ENCODE peak calls at places on chromosomes 6 and 20, in nine cellular contexts. One of them, this sample, is unnamed.

GRCh38 chr6:149278996-149279395 is 38.5 kb upstream of the TAB2 start:
- DNase-seq in neuronal stem cell: no peak
- DNase-seq in spleen: no peak
- DNase-seq in mesendoderm: no peak
- DNase-seq in iPS DF 6.9: no peak
- DNase-seq in heart left ventricle: no peak
- DNase-seq in aorta: no peak
- DNase-seq in lower lobe of right lung: no peak
- DNase-seq in SJSA1: no peak
- DNase-seq in this sample: no peak

GRCh38 chr6:84282566-84282965 is 55.1 kb upstream of the CEP162 start:
- DNase-seq in neuronal stem cell: no peak
- DNase-seq in spleen: no peak
- DNase-seq in mesendoderm: peak; percentile 6
- DNase-seq in iPS DF 6.9: no peak
- DNase-seq in heart left ventricle: peak; percentile 24
- DNase-seq in aorta: peak; percentile 84
- DNase-seq in lower lobe of right lung: peak; percentile 50
- DNase-seq in SJSA1: peak; percentile 79
- DNase-seq in this sample: no peak

GRCh38 chr6:3749390-3749978 is 2.0 kb downstream of the PXDC1 start:
- DNase-seq in neuronal stem cell: no peak
- DNase-seq in spleen: no peak
- DNase-seq in mesendoderm: no peak
- DNase-seq in iPS DF 6.9: no peak
- DNase-seq in heart left ventricle: no peak
- DNase-seq in aorta: no peak
- DNase-seq in lower lobe of right lung: peak; percentile 78
- DNase-seq in SJSA1: no peak
- DNase-seq in this sample: peak; percentile 13

GRCh38 chr6:10400330-10400729 is 14.5 kb downstream of the TFAP2A start:
- DNase-seq in neuronal stem cell: no peak
- DNase-seq in spleen: no peak
- DNase-seq in mesendoderm: peak; percentile 89
- DNase-seq in iPS DF 6.9: no peak
- DNase-seq in heart left ventricle: no peak
- DNase-seq in aorta: no peak
- DNase-seq in lower lobe of right lung: no peak
- DNase-seq in SJSA1: no peak
- DNase-seq in this sample: no peak

GRCh38 chr6:14924126-14925024 is 321.5 kb upstream of the JARID2 start:
- DNase-seq in neuronal stem cell: peak; percentile 23
- DNase-seq in spleen: no peak
- DNase-seq in mesendoderm: peak; percentile 75
- DNase-seq in iPS DF 6.9: peak; percentile 20
- DNase-seq in heart left ventricle: no peak
- DNase-seq in aorta: no peak
- DNase-seq in lower lobe of right lung: no peak
- DNase-seq in SJSA1: no peak
- DNase-seq in this sample: no peak

GRCh38 chr6:43436577-43437282 is 9.4 kb downstream of the ABCC10 start:
- DNase-seq in neuronal stem cell: no peak
- DNase-seq in spleen: no peak
- DNase-seq in mesendoderm: peak; percentile 17
- DNase-seq in iPS DF 6.9: no peak
- DNase-seq in heart left ventricle: no peak
- DNase-seq in aorta: peak; percentile 66
- DNase-seq in lower lobe of right lung: no peak
- DNase-seq in SJSA1: peak; percentile 75
- DNase-seq in this sample: peak; percentile 78

GRCh38 chr6:161048636-161049035 is 57.1 kb downstream of the MAP3K4 start:
- DNase-seq in neuronal stem cell: no peak
- DNase-seq in spleen: no peak
- DNase-seq in mesendoderm: no peak
- DNase-seq in iPS DF 6.9: no peak
- DNase-seq in heart left ventricle: no peak
- DNase-seq in aorta: no peak
- DNase-seq in lower lobe of right lung: no peak
- DNase-seq in SJSA1: no peak
- DNase-seq in this sample: peak; percentile 95

GRCh38 chr20:58707770-58708169 is 15.2 kb downstream of the NPEPL1 start:
- DNase-seq in neuronal stem cell: no peak
- DNase-seq in spleen: peak; percentile 36
- DNase-seq in mesendoderm: no peak
- DNase-seq in iPS DF 6.9: no peak
- DNase-seq in heart left ventricle: no peak
- DNase-seq in aorta: peak; percentile 45
- DNase-seq in lower lobe of right lung: no peak
- DNase-seq in SJSA1: peak; percentile 22
- DNase-seq in this sample: no peak

GRCh38 chr6:158445426-158446085 is 114.3 kb upstream of the TMEM181 start:
- DNase-seq in neuronal stem cell: no peak
- DNase-seq in spleen: no peak
- DNase-seq in mesendoderm: no peak
- DNase-seq in iPS DF 6.9: no peak
- DNase-seq in heart left ventricle: no peak
- DNase-seq in aorta: no peak
- DNase-seq in lower lobe of right lung: no peak
- DNase-seq in SJSA1: no peak
- DNase-seq in this sample: no peak

GRCh38 chr6:108578595-108579038 is 17.9 kb downstream of the FOXO3 start:
- DNase-seq in neuronal stem cell: no peak
- DNase-seq in spleen: no peak
- DNase-seq in mesendoderm: no peak
- DNase-seq in iPS DF 6.9: no peak
- DNase-seq in heart left ventricle: no peak
- DNase-seq in aorta: no peak
- DNase-seq in lower lobe of right lung: no peak
- DNase-seq in SJSA1: peak; percentile 57
- DNase-seq in this sample: peak; percentile 59

GRCh38 chr6:39422273-39422672 is 99.8 kb upstream of the KCNK16 start:
- DNase-seq in neuronal stem cell: no peak
- DNase-seq in spleen: no peak
- DNase-seq in mesendoderm: no peak
- DNase-seq in iPS DF 6.9: no peak
- DNase-seq in heart left ventricle: no peak
- DNase-seq in aorta: peak; percentile 76
- DNase-seq in lower lobe of right lung: no peak
- DNase-seq in SJSA1: no peak
- DNase-seq in this sample: no peak

GRCh38 chr20:4160761-4161305 is 145.5 kb upstream of the RNF24 start:
- DNase-seq in neuronal stem cell: no peak
- DNase-seq in spleen: peak; percentile 82
- DNase-seq in mesendoderm: no peak
- DNase-seq in iPS DF 6.9: no peak
- DNase-seq in heart left ventricle: peak; percentile 61
- DNase-seq in aorta: peak; percentile 74
- DNase-seq in lower lobe of right lung: peak; percentile 57
- DNase-seq in SJSA1: no peak
- DNase-seq in this sample: peak; percentile 40

GRCh38 chr6:156109713-156110112 is 654.1 kb upstream of the NOX3 start:
- DNase-seq in neuronal stem cell: no peak
- DNase-seq in spleen: no peak
- DNase-seq in mesendoderm: no peak
- DNase-seq in iPS DF 6.9: no peak
- DNase-seq in heart left ventricle: no peak
- DNase-seq in aorta: no peak
- DNase-seq in lower lobe of right lung: no peak
- DNase-seq in SJSA1: no peak
- DNase-seq in this sample: peak; percentile 6

GRCh38 chr20:19652591-19653026 is 105.4 kb upstream of the RIN2 start:
- DNase-seq in neuronal stem cell: no peak
- DNase-seq in spleen: no peak
- DNase-seq in mesendoderm: no peak
- DNase-seq in iPS DF 6.9: no peak
- DNase-seq in heart left ventricle: no peak
- DNase-seq in aorta: no peak
- DNase-seq in lower lobe of right lung: no peak
- DNase-seq in SJSA1: no peak
- DNase-seq in this sample: no peak

DNA sequence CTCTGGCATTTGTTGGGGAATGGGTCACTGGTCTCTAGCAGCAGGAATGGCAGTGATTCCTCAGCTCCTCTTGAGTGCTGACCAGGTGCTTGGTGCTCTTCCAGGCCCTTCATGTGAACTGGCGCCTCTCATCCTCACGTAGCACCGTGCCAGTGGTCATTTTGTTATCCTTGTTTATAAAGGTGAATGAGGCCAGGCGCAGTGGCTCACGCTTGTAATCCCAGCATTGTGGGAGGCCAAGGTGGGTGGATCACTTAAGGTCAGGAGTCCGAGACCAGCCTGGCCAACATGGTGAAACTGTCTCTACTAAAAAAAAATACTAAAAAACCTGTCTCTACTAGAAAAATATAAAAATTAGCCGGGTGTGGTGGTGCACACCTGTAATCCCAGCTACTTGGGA is 301.3 kb downstream of the QKI start:
- DNase-seq in neuronal stem cell: no peak
- DNase-seq in spleen: no peak
- DNase-seq in mesendoderm: no peak
- DNase-seq in iPS DF 6.9: no peak
- DNase-seq in heart left ventricle: no peak
- DNase-seq in aorta: no peak
- DNase-seq in lower lobe of right lung: no peak
- DNase-seq in SJSA1: no peak
- DNase-seq in this sample: no peak
- H3K4me1 ChIP-seq in neuronal stem cell: peaks cover 2% of the 10 kb centered on the region
- H3K4me1 ChIP-seq in spleen: peaks cover 27% of the 10 kb centered on the region
- H3K4me1 ChIP-seq in mesendoderm: no peaks in the 10 kb centered on the region
- H3K4me1 ChIP-seq in iPS DF 6.9: no peaks in the 10 kb centered on the region
- H3K4me1 ChIP-seq in heart left ventricle: peaks cover 11% of the 10 kb centered on the region
- H3K4me1 ChIP-seq in aorta: no peaks in the 10 kb centered on the region
- H3K4me1 ChIP-seq in lower lobe of right lung: peaks cover 22% of the 10 kb centered on the region
- H3K4me1 ChIP-seq in SJSA1: no peaks in the 10 kb centered on the region
- H3K4me1 ChIP-seq in this sample: peaks cover 19% of the 10 kb centered on the region

DNA sequence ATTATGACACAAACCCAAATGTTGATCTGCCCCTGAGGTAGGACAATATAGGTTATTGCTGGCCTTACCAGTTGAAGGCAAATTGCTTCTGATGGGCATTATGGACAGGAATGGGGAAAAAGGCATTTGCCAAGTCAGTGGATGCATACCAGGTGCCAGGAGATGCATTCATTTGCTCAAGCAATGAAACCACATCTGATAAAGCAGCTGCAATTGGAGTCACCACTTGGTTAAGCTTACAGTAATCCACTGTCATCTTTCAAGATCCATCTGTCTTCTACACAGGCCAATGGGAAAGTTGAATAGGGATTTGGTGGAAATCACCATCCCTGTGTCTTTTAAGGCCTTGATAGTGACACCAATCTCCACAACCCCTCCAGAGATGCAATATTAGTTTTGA is 648.6 kb downstream of the COL12A1 start:
- DNase-seq in neuronal stem cell: no peak
- DNase-seq in spleen: no peak
- DNase-seq in mesendoderm: no peak
- DNase-seq in iPS DF 6.9: no peak
- DNase-seq in heart left ventricle: no peak
- DNase-seq in aorta: no peak
- DNase-seq in lower lobe of right lung: no peak
- DNase-seq in SJSA1: no peak
- DNase-seq in this sample: no peak
- H3K4me3 ChIP-seq in neuronal stem cell: no peak overlapping the region
- H3K4me3 ChIP-seq in spleen: no peak overlapping the region
- H3K4me3 ChIP-seq in mesendoderm: no peak overlapping the region
- H3K4me3 ChIP-seq in iPS DF 6.9: no peak overlapping the region
- H3K4me3 ChIP-seq in heart left ventricle: no peak overlapping the region
- H3K4me3 ChIP-seq in aorta: no peak overlapping the region
- H3K4me3 ChIP-seq in lower lobe of right lung: no peak overlapping the region
- H3K4me3 ChIP-seq in SJSA1: no peak overlapping the region
- H3K4me3 ChIP-seq in this sample: no peak overlapping the region

DNA sequence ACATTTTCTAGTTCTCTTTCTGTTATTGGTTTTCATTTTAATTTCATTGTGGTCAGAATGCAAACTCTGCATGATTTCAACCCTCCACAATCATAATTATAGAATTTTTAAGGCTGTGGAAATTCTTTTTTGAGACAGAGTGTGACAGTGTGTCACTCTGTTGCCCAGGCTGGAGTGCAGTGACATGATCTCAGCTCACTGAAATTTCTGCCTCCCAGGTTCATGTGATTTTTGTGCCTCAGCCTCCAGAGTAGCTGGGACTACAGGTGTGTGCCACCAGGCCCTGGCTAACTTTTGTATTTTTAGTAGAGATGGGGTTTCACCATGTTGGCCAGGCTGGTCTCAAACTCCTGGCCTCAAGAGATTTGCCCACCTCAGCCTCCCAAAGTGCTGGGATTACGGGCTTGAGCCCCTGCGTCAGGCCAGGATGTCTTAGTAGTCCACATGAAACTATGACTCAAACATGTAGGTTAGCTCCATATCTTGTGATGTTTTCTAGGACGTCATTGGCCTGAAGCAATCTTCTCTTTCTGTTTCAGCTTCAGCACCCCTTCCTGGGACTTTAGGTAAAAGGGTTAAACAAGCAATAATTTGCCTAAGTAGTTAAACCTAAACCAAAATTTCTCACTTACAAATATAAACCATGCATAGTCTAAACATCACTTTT is 47.4 kb upstream of the SAMD3 start:
- DNase-seq in neuronal stem cell: no peak
- DNase-seq in spleen: no peak
- DNase-seq in mesendoderm: no peak
- DNase-seq in iPS DF 6.9: no peak
- DNase-seq in heart left ventricle: no peak
- DNase-seq in aorta: no peak
- DNase-seq in lower lobe of right lung: no peak
- DNase-seq in SJSA1: no peak
- DNase-seq in this sample: no peak
- H3K36me3 ChIP-seq in neuronal stem cell: no peaks in the 10 kb centered on the region
- H3K36me3 ChIP-seq in spleen: no peaks in the 10 kb centered on the region
- H3K36me3 ChIP-seq in mesendoderm: no peaks in the 10 kb centered on the region
- H3K36me3 ChIP-seq in iPS DF 6.9: no peaks in the 10 kb centered on the region
- H3K36me3 ChIP-seq in heart left ventricle: no peaks in the 10 kb centered on the region
- H3K36me3 ChIP-seq in aorta: no peaks in the 10 kb centered on the region
- H3K36me3 ChIP-seq in lower lobe of right lung: no peaks in the 10 kb centered on the region
- H3K36me3 ChIP-seq in SJSA1: no peaks in the 10 kb centered on the region
- H3K36me3 ChIP-seq in this sample: no peaks in the 10 kb centered on the region

GRCh38 chr20:60403105-60403741 is 445.0 kb downstream of the CDH26 start:
- DNase-seq in neuronal stem cell: no peak
- DNase-seq in spleen: no peak
- DNase-seq in mesendoderm: no peak
- DNase-seq in iPS DF 6.9: no peak
- DNase-seq in heart left ventricle: no peak
- DNase-seq in aorta: no peak
- DNase-seq in lower lobe of right lung: no peak
- DNase-seq in SJSA1: no peak
- DNase-seq in this sample: no peak

GRCh38 chr20:60408435-60408834 is 450.2 kb downstream of the CDH26 start:
- DNase-seq in neuronal stem cell: no peak
- DNase-seq in spleen: no peak
- DNase-seq in mesendoderm: no peak
- DNase-seq in iPS DF 6.9: no peak
- DNase-seq in heart left ventricle: no peak
- DNase-seq in aorta: no peak
- DNase-seq in lower lobe of right lung: no peak
- DNase-seq in SJSA1: no peak
- DNase-seq in this sample: no peak

GRCh38 chr20:60407938-60408337 is 449.7 kb downstream of the CDH26 start:
- DNase-seq in neuronal stem cell: no peak
- DNase-seq in spleen: no peak
- DNase-seq in mesendoderm: no peak
- DNase-seq in iPS DF 6.9: no peak
- DNase-seq in heart left ventricle: no peak
- DNase-seq in aorta: no peak
- DNase-seq in lower lobe of right lung: no peak
- DNase-seq in SJSA1: no peak
- DNase-seq in this sample: no peak

GRCh38 chr20:60410865-60411264 is 452.6 kb downstream of the CDH26 start:
- DNase-seq in neuronal stem cell: no peak
- DNase-seq in spleen: no peak
- DNase-seq in mesendoderm: no peak
- DNase-seq in iPS DF 6.9: no peak
- DNase-seq in heart left ventricle: no peak
- DNase-seq in aorta: no peak
- DNase-seq in lower lobe of right lung: no peak
- DNase-seq in SJSA1: no peak
- DNase-seq in this sample: no peak

GRCh38 chr20:60407011-60407771 is 449.0 kb downstream of the CDH26 start:
- DNase-seq in neuronal stem cell: no peak
- DNase-seq in spleen: no peak
- DNase-seq in mesendoderm: no peak
- DNase-seq in iPS DF 6.9: no peak
- DNase-seq in heart left ventricle: no peak
- DNase-seq in aorta: no peak
- DNase-seq in lower lobe of right lung: no peak
- DNase-seq in SJSA1: no peak
- DNase-seq in this sample: no peak
- H3K4me1 ChIP-seq in neuronal stem cell: peaks cover 4% of the 10 kb centered on the region
- H3K4me1 ChIP-seq in spleen: no peaks in the 10 kb centered on the region
- H3K4me1 ChIP-seq in mesendoderm: no peaks in the 10 kb centered on the region
- H3K4me1 ChIP-seq in iPS DF 6.9: no peaks in the 10 kb centered on the region
- H3K4me1 ChIP-seq in heart left ventricle: no peaks in the 10 kb centered on the region
- H3K4me1 ChIP-seq in aorta: no peaks in the 10 kb centered on the region
- H3K4me1 ChIP-seq in lower lobe of right lung: no peaks in the 10 kb centered on the region
- H3K4me1 ChIP-seq in SJSA1: no peaks in the 10 kb centered on the region
- H3K4me1 ChIP-seq in this sample: no peaks in the 10 kb centered on the region

This sample was measured in adipocyte.